ENCODE peak calls at places on chromosomes 6 and 20, in nine cellular contexts. S is GM04504; P is ACHN; F is astrocyte of the hippocampus; W is NCI-H2171 treated with DMSO at 0.1 percent for 48 hours; Z is RKO; J is bronchial epithelial cell; R is effector CD8-positive, alpha-beta T cell; U is cardiac septum. Y is an unnamed sample.

GRCh38 chr6:43817192-43817591 is 47.2 kb downstream of the VEGFA start:
- DNase-seq in S (no peak), P (peak), F (no peak), W (no peak), Z (peak), J (peak), R (no peak), U (no peak), Y (no peak)

GRCh38 chr20:1033751-1034419 is 31.8 kb upstream of the RSPO4 start:
- DNase-seq in S (no peak), P (no peak), F (no peak), W (no peak), Z (no peak), J (no peak), R (no peak), U (no peak), Y (no peak)

GRCh38 chr6:122995930-122996796 is at the start of gene CLVS2:
- DNase-seq in S (peak), P (no peak), F (peak), W (peak), Z (no peak), J (peak), R (no peak), U (no peak), Y (no peak)

GRCh38 chr6:141088171-141088570 is 1044.6 kb upstream of the GJE1 start:
- DNase-seq in S (no peak), P (no peak), F (no peak), W (no peak), Z (no peak), J (no peak), R (no peak), U (no peak), Y (no peak)

GRCh38 chr20:48120120-48120519 is 334.8 kb upstream of the SULF2 start:
- DNase-seq in S (no peak), P (no peak), F (no peak), W (no peak), Z (no peak), J (no peak), R (no peak), U (no peak), Y (no peak)

GRCh38 chr20:53463101-53463972 is 130.3 kb downstream of the ZNF217 start:
- DNase-seq in S (no peak), P (no peak), F (no peak), W (no peak), Z (peak), J (peak), R (no peak), U (no peak), Y (no peak)

GRCh38 chr20:33645421-33645820 is 16.7 kb upstream of the C20orf144 start:
- DNase-seq in S (no peak), P (no peak), F (no peak), W (no peak), Z (no peak), J (no peak), R (no peak), U (no peak), Y (no peak)

GRCh38 chr6:134182528-134182927 is 130.1 kb upstream of the SLC2A12 start:
- DNase-seq in S (no peak), P (no peak), F (peak), W (no peak), Z (no peak), J (no peak), R (no peak), U (no peak), Y (no peak)

GRCh38 chr6:121848523-121849255 is 413.2 kb downstream of the GJA1 start:
- DNase-seq in S (no peak), P (no peak), F (peak), W (no peak), Z (no peak), J (no peak), R (no peak), U (no peak), Y (no peak)

GRCh38 chr6:16540804-16541752 is 220.2 kb downstream of the ATXN1 start:
- DNase-seq in S (no peak), P (no peak), F (no peak), W (no peak), Z (no peak), J (no peak), R (no peak), U (no peak), Y (no peak)

GRCh38 chr6:19796452-19796851 is 40.7 kb upstream of the ID4 start:
- DNase-seq in S (no peak), P (no peak), F (no peak), W (no peak), Z (no peak), J (no peak), R (no peak), U (no peak), Y (no peak)

GRCh38 chr6:139883776-139884175 is 509.3 kb upstream of the CITED2 start:
- DNase-seq in S (no peak), P (peak), F (peak), W (no peak), Z (no peak), J (no peak), R (no peak), U (no peak), Y (no peak)

GRCh38 chr6:136967874-136968752 is 46.0 kb downstream of the SLC35D3 start:
- DNase-seq in S (peak), P (peak), F (peak), W (peak), Z (peak), J (peak), R (peak), U (peak), Y (peak)

GRCh38 chr20:39849664-39850063 is 839.4 kb downstream of the MAFB start:
- DNase-seq in S (peak), P (no peak), F (peak), W (no peak), Z (peak), J (peak), R (no peak), U (peak), Y (no peak)

GRCh38 chr20:47703748-47704147 is 81.5 kb downstream of the SULF2 start:
- DNase-seq in S (no peak), P (no peak), F (peak), W (no peak), Z (no peak), J (no peak), R (no peak), U (no peak), Y (no peak)

GRCh38 chr6:144400321-144400720 is 115.2 kb downstream of the UTRN start:
- DNase-seq in S (no peak), P (no peak), F (no peak), W (no peak), Z (no peak), J (no peak), R (no peak), U (no peak), Y (no peak)

GRCh38 chr20:62477669-62478450 is 2.1 kb upstream of the GATA5 start:
- DNase-seq in S (no peak), P (no peak), F (no peak), W (no peak), Z (peak), J (no peak), R (no peak), U (no peak), Y (no peak)

GRCh38 chr6:64680446-64680845 is 1026.6 kb downstream of the EYS start:
- DNase-seq in S (no peak), P (no peak), F (peak), W (no peak), Z (no peak), J (peak), R (no peak), U (no peak), Y (no peak)

Y was measured in stimulated activated effector memory CD8-positive, alpha-beta T cell treated with anti-CD3 and anti-CD28 coated beads, Interleukin-12 subunit alpha, Interleukin-12 subunit beta, amount 100 ng/mL, for 72 hours.